ENCODE peak calls at places on chromosome 5, in six cellular contexts. One of them, this sample, is unnamed.

GRCh38 chr5:139644001-139644456 is 4.1 kb upstream of the CXXC5 start:
- DNase-seq in prostate gland: no peak
- DNase-seq in SJSA1: no peak
- DNase-seq in cardiac muscle cell: no peak
- DNase-seq in PC-9: no peak
- DNase-seq in stomach: peak; percentile 20
- DNase-seq in this sample: no peak

GRCh38 chr5:91266184-91266705 is 116.9 kb downstream of the ARRDC3 start:
- DNase-seq in prostate gland: no peak
- DNase-seq in SJSA1: peak; percentile 38
- DNase-seq in cardiac muscle cell: peak; percentile 63
- DNase-seq in PC-9: no peak
- DNase-seq in stomach: no peak
- DNase-seq in this sample: no peak

GRCh38 chr5:65355301-65355700 is 126.4 kb downstream of the ADAMTS6 start:
- DNase-seq in prostate gland: no peak
- DNase-seq in SJSA1: no peak
- DNase-seq in cardiac muscle cell: no peak
- DNase-seq in PC-9: no peak
- DNase-seq in stomach: no peak
- DNase-seq in this sample: no peak

GRCh38 chr5:45089870-45090269 is 281.1 kb downstream of the MRPS30 start:
- DNase-seq in prostate gland: no peak
- DNase-seq in SJSA1: no peak
- DNase-seq in cardiac muscle cell: no peak
- DNase-seq in PC-9: no peak
- DNase-seq in stomach: no peak
- DNase-seq in this sample: no peak

GRCh38 chr5:1808466-1808865 is 7.3 kb downstream of the NDUFS6 start:
- DNase-seq in prostate gland: no peak
- DNase-seq in SJSA1: no peak
- DNase-seq in cardiac muscle cell: peak; percentile 24
- DNase-seq in PC-9: no peak
- DNase-seq in stomach: no peak
- DNase-seq in this sample: no peak

GRCh38 chr5:10442581-10442980 is 902 bp downstream of the ROPN1L start:
- DNase-seq in prostate gland: no peak
- DNase-seq in SJSA1: no peak
- DNase-seq in cardiac muscle cell: no peak
- DNase-seq in PC-9: no peak
- DNase-seq in stomach: no peak
- DNase-seq in this sample: no peak

GRCh38 chr5:1672396-1672795 is 127.2 kb downstream of the MRPL36 start:
- DNase-seq in prostate gland: no peak
- DNase-seq in SJSA1: no peak
- DNase-seq in cardiac muscle cell: no peak
- DNase-seq in PC-9: no peak
- DNase-seq in stomach: no peak
- DNase-seq in this sample: peak; percentile 25

GRCh38 chr5:179820127-179820482 is 600 bp upstream of the SQSTM1 start:
- DNase-seq in prostate gland: no peak
- DNase-seq in SJSA1: no peak
- DNase-seq in cardiac muscle cell: no peak
- DNase-seq in PC-9: no peak
- DNase-seq in stomach: no peak
- DNase-seq in this sample: no peak

GRCh38 chr5:60036539-60036938 is 143.0 kb upstream of the PDE4D start:
- DNase-seq in prostate gland: no peak
- DNase-seq in SJSA1: no peak
- DNase-seq in cardiac muscle cell: no peak
- DNase-seq in PC-9: no peak
- DNase-seq in stomach: no peak
- DNase-seq in this sample: no peak

GRCh38 chr5:34562791-34563190 is 93.3 kb upstream of the RAI14 start:
- DNase-seq in prostate gland: no peak
- DNase-seq in SJSA1: no peak
- DNase-seq in cardiac muscle cell: no peak
- DNase-seq in PC-9: peak; percentile 53
- DNase-seq in stomach: no peak
- DNase-seq in this sample: no peak

GRCh38 chr5:54220230-54221040 is 89.9 kb downstream of the ARL15 start:
- DNase-seq in prostate gland: no peak
- DNase-seq in SJSA1: no peak
- DNase-seq in cardiac muscle cell: no peak
- DNase-seq in PC-9: no peak
- DNase-seq in stomach: no peak
- DNase-seq in this sample: no peak

GRCh38 chr5:19605846-19606407 is 382.1 kb downstream of the CDH18 start:
- DNase-seq in prostate gland: no peak
- DNase-seq in SJSA1: no peak
- DNase-seq in cardiac muscle cell: no peak
- DNase-seq in PC-9: no peak
- DNase-seq in stomach: no peak
- DNase-seq in this sample: no peak

GRCh38 chr5:180070726-180071417 is 687 bp downstream of the RNF130 start:
- DNase-seq in prostate gland: peak; percentile 37
- DNase-seq in SJSA1: peak; percentile 15
- DNase-seq in cardiac muscle cell: peak; percentile 64
- DNase-seq in PC-9: peak; percentile 45
- DNase-seq in stomach: peak; percentile 36
- DNase-seq in this sample: peak; percentile 41

GRCh38 chr5:109945097-109945678 is 255.5 kb downstream of the MAN2A1 start:
- DNase-seq in prostate gland: no peak
- DNase-seq in SJSA1: no peak
- DNase-seq in cardiac muscle cell: no peak
- DNase-seq in PC-9: no peak
- DNase-seq in stomach: no peak
- DNase-seq in this sample: no peak

GRCh38 chr5:93206203-93206602 is 374.8 kb downstream of the NR2F1-AS1 start:
- DNase-seq in prostate gland: no peak
- DNase-seq in SJSA1: no peak
- DNase-seq in cardiac muscle cell: no peak
- DNase-seq in PC-9: no peak
- DNase-seq in stomach: no peak
- DNase-seq in this sample: no peak

GRCh38 chr5:65718576-65719310 is 3.2 kb downstream of the SGTB start:
- DNase-seq in prostate gland: no peak
- DNase-seq in SJSA1: no peak
- DNase-seq in cardiac muscle cell: no peak
- DNase-seq in PC-9: no peak
- DNase-seq in stomach: no peak
- DNase-seq in this sample: no peak

GRCh38 chr5:96017951-96018350 is 56.3 kb upstream of the ELL2 start:
- DNase-seq in prostate gland: no peak
- DNase-seq in SJSA1: peak; percentile 53
- DNase-seq in cardiac muscle cell: peak; percentile 47
- DNase-seq in PC-9: no peak
- DNase-seq in stomach: no peak
- DNase-seq in this sample: no peak

GRCh38 chr5:180120221-180121101 is 48.9 kb upstream of the RNF130 start:
- DNase-seq in prostate gland: no peak
- DNase-seq in SJSA1: no peak
- DNase-seq in cardiac muscle cell: no peak
- DNase-seq in PC-9: no peak
- DNase-seq in stomach: no peak
- DNase-seq in this sample: no peak

GRCh38 chr5:23208959-23209431 is 298.4 kb upstream of the PRDM9 start:
- DNase-seq in prostate gland: no peak
- DNase-seq in SJSA1: no peak
- DNase-seq in cardiac muscle cell: peak; percentile 57
- DNase-seq in PC-9: peak; percentile 31
- DNase-seq in stomach: no peak
- DNase-seq in this sample: no peak

GRCh38 chr5:85972539-85972938 is 645.2 kb upstream of the COX7C start:
- DNase-seq in prostate gland: no peak
- DNase-seq in SJSA1: no peak
- DNase-seq in cardiac muscle cell: no peak
- DNase-seq in PC-9: no peak
- DNase-seq in stomach: no peak
- DNase-seq in this sample: no peak

GRCh38 chr5:31639488-31640011 is 619 bp downstream of the PDZD2 start:
- DNase-seq in prostate gland: no peak
- DNase-seq in SJSA1: no peak
- DNase-seq in cardiac muscle cell: no peak
- DNase-seq in PC-9: no peak
- DNase-seq in stomach: no peak
- DNase-seq in this sample: no peak

DNA sequence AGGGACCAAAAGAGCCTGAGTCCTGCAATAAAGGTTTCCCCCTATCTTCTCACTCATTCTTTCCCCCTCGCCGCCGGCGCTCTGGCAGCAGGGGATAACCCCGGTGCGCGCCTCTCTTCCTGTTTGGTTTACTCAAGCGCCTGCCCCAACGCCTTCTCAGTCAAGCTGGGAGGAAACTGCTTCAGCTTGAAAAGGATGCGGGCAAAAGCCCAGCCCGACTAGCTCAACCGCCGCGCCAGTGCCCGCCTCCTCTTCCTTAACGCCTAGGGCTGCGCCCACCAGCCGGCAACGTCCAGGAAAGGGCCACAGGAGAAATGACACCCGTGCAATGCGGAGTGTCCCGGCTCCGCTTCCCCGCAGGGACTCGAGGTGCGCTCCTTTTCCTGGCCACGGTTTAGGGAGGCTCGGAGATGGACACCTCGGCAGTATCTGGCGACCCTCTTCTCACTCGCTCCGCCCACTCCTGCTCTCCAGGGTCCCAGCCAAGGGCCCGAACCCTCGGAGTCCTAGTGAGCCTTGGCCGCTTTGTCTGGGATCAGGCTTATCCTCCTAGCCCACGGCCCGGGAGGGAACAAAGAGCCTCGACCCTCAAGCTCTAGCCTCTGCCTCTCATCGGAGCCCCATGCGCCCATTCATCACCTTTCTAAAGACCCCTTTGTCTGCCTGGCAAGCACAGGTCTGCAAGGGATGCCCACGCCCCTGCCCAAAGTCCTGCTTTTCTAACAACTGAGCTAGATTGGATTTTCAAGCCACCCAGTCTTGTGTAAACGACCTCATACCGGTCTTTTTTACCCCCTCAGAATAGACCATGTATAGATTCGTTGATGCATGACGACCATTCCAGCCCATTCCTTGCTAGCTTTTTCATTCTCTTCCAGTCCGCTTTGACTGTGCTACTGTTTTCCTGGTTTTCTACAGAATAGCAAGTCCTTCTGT is 2.0 kb downstream of the ST8SIA4 start:
- DNase-seq in prostate gland: peak; percentile 36
- DNase-seq in SJSA1: no peak
- DNase-seq in cardiac muscle cell: peak; percentile 72
- DNase-seq in PC-9: peak; percentile 51
- DNase-seq in stomach: peak; percentile 70
- DNase-seq in this sample: peak; percentile 77
- H3K27ac ChIP-seq in prostate gland: peak overlapping the region; percentile 24
- H3K27ac ChIP-seq in SJSA1: no peak overlapping the region
- H3K27ac ChIP-seq in cardiac muscle cell: no peak overlapping the region
- H3K27ac ChIP-seq in PC-9: no peak overlapping the region
- H3K27ac ChIP-seq in stomach: peak overlapping the region; percentile 28
- H3K27ac ChIP-seq in this sample: peak overlapping the region; percentile 78

GRCh38 chr5:125160787-125161502 is 414.5 kb upstream of the ZNF608 start:
- DNase-seq in prostate gland: no peak
- DNase-seq in SJSA1: no peak
- DNase-seq in cardiac muscle cell: peak; percentile 32
- DNase-seq in PC-9: no peak
- DNase-seq in stomach: no peak
- DNase-seq in this sample: no peak
- H3K4me3 ChIP-seq in prostate gland: no peak overlapping the region
- H3K4me3 ChIP-seq in SJSA1: no peak overlapping the region
- H3K4me3 ChIP-seq in cardiac muscle cell: no peak overlapping the region
- H3K4me3 ChIP-seq in PC-9: no peak overlapping the region
- H3K4me3 ChIP-seq in stomach: no peak overlapping the region
- H3K4me3 ChIP-seq in this sample: no peak overlapping the region

GRCh38 chr5:141598389-141599360 is 20.1 kb downstream of the DIAPH1 start:
- DNase-seq in prostate gland: no peak
- DNase-seq in SJSA1: no peak
- DNase-seq in cardiac muscle cell: no peak
- DNase-seq in PC-9: no peak
- DNase-seq in stomach: no peak
- DNase-seq in this sample: no peak

GRCh38 chr5:141596867-141597266 is 21.9 kb downstream of the DIAPH1 start:
- DNase-seq in prostate gland: no peak
- DNase-seq in SJSA1: no peak
- DNase-seq in cardiac muscle cell: no peak
- DNase-seq in PC-9: no peak
- DNase-seq in stomach: no peak
- DNase-seq in this sample: no peak

GRCh38 chr5:141597394-141597793 is 21.4 kb downstream of the DIAPH1 start:
- DNase-seq in prostate gland: no peak
- DNase-seq in SJSA1: no peak
- DNase-seq in cardiac muscle cell: no peak
- DNase-seq in PC-9: no peak
- DNase-seq in stomach: no peak
- DNase-seq in this sample: no peak

GRCh38 chr5:141597814-141598213 is 21.0 kb downstream of the DIAPH1 start:
- DNase-seq in prostate gland: no peak
- DNase-seq in SJSA1: no peak
- DNase-seq in cardiac muscle cell: no peak
- DNase-seq in PC-9: no peak
- DNase-seq in stomach: no peak
- DNase-seq in this sample: no peak
- H3K27ac ChIP-seq in prostate gland: no peak overlapping the region
- H3K27ac ChIP-seq in SJSA1: no peak overlapping the region
- H3K27ac ChIP-seq in cardiac muscle cell: no peak overlapping the region
- H3K27ac ChIP-seq in PC-9: no peak overlapping the region
- H3K27ac ChIP-seq in stomach: no peak overlapping the region
- H3K27ac ChIP-seq in this sample: peak overlapping the region; percentile 66

GRCh38 chr5:73438048-73438896 is 10.3 kb downstream of the FOXD1 start:
- DNase-seq in prostate gland: no peak
- DNase-seq in SJSA1: no peak
- DNase-seq in cardiac muscle cell: no peak
- DNase-seq in PC-9: no peak
- DNase-seq in stomach: no peak
- DNase-seq in this sample: no peak
- H3K4me3 ChIP-seq in prostate gland: no peak overlapping the region
- H3K4me3 ChIP-seq in SJSA1: peak overlapping the region; percentile 44
- H3K4me3 ChIP-seq in cardiac muscle cell: no peak overlapping the region
- H3K4me3 ChIP-seq in PC-9: no peak overlapping the region
- H3K4me3 ChIP-seq in stomach: no peak overlapping the region
- H3K4me3 ChIP-seq in this sample: no peak overlapping the region

DNA sequence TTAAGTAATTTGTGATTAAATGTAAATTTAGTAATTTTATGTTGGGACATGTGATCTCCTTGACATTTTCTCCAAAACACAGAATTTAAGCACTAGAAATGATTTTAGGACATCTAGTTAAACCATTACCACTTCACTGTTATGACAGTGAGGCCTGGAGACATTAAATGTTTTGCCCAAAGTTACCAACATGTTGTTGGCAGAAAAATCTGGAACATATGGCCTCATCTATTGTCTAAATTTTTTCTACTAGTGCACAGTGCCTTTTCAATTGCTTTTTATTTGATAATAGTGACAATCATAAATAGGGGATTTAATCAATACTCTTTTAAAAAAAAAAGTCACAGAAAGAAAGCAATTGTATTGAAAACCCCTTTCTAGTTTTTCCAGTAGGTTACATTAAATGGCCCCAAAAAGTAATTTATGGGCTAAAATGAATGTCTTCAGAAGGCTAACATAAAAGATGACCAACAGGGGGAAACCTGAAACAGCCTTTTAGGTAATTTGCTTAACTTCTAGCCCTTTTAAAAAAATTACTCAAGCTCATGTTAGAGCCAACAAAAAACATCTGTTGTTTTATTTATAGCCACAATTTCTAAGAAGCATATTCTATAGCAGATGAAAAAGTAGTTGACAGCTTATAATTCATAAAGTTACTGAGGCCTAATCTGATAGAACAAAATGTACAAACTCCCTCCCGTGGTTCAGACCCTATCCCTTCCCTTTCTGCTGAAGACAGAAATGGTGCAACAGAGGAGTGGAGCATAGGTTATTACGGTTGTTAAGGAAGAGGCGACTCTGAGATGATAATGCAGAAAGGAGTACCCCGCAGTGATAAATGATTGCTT is 45.8 kb downstream of the PIK3R1 start:
- DNase-seq in prostate gland: no peak
- DNase-seq in SJSA1: no peak
- DNase-seq in cardiac muscle cell: peak; percentile 78
- DNase-seq in PC-9: no peak
- DNase-seq in stomach: no peak
- DNase-seq in this sample: no peak
- H3K27ac ChIP-seq in prostate gland: peak overlapping the region; percentile 39
- H3K27ac ChIP-seq in SJSA1: no peak overlapping the region
- H3K27ac ChIP-seq in cardiac muscle cell: peak overlapping the region; percentile 35
- H3K27ac ChIP-seq in PC-9: no peak overlapping the region
- H3K27ac ChIP-seq in stomach: no peak overlapping the region
- H3K27ac ChIP-seq in this sample: peak overlapping the region; percentile 33